ENCODE peak calls at places on chromosome X, in nine cellular contexts. F is cardiac fibroblast, R is esophagus squamous epithelium, J is progenitor cell of endocrine pancreas, S is left ventricle myocardium inferior, Q is ascending aorta, H is cardiac muscle cell, C is upper lobe of right lung, X is neural crest cell. L is an unnamed sample.

GRCh38 chrX:40082447-40083119 is 15.2 kb downstream of the BCOR start:
- DNase-seq in X (no peak), S (peak), C (peak), R (no peak), F (no peak), H (peak), Q (no peak), J (no peak), L (no peak)

GRCh38 chrX:48835524-48836329 is at the start of gene PCSK1N:
- DNase-seq in X (peak), H (no peak), C (no peak), S (no peak), Q (no peak), R (no peak), J (no peak), F (peak), L (peak)

GRCh38 chrX:6021316-6022091 is 207.2 kb downstream of the NLGN4X start:
- DNase-seq in J (peak), X (peak), R (no peak), H (peak), F (peak), C (no peak), Q (no peak), S (no peak), L (peak)

GRCh38 chrX:44218465-44218864 is 125.0 kb downstream of the EFHC2 start:
- DNase-seq in H (no peak), C (no peak), F (no peak), Q (no peak), S (no peak), J (no peak), R (no peak), X (no peak), L (no peak)

GRCh38 chrX:112865464-112866025 is 24.9 kb upstream of the AMOT start:
- DNase-seq in F (no peak), S (no peak), H (no peak), J (no peak), R (no peak), X (no peak), Q (no peak), C (no peak), L (no peak)

GRCh38 chrX:48509245-48509590 is 426 bp downstream of the PORCN start:
- DNase-seq in J (no peak), R (no peak), Q (no peak), S (no peak), H (no peak), C (no peak), X (no peak), F (no peak), L (peak)

GRCh38 chrX:140764401-140764919 is 54.9 kb downstream of the LINC00632 start:
- DNase-seq in C (no peak), J (peak), X (peak), S (no peak), F (peak), Q (peak), H (peak), R (no peak), L (no peak)

GRCh38 chrX:78650906-78651437 is 8.2 kb downstream of the RTL3 start:
- DNase-seq in C (no peak), R (no peak), H (peak), X (no peak), Q (no peak), F (peak), S (no peak), J (no peak), L (no peak)

GRCh38 chrX:80765226-80765625 is 44.5 kb downstream of the BRWD3 start:
- DNase-seq in X (no peak), Q (no peak), S (no peak), F (peak), R (no peak), J (no peak), C (no peak), H (peak), L (no peak)

GRCh38 chrX:119693032-119693995 is at the start of gene SEPTIN6:
- DNase-seq in C (peak), S (peak), X (peak), J (peak), R (peak), H (peak), F (peak), Q (peak), L (peak)
- TF ChIP-seq CTCF in C (no peak), S (peak), X (peak), J (peak), R (no peak), H (no peak), F (no peak), Q (no peak), L (no peak)

DNA sequence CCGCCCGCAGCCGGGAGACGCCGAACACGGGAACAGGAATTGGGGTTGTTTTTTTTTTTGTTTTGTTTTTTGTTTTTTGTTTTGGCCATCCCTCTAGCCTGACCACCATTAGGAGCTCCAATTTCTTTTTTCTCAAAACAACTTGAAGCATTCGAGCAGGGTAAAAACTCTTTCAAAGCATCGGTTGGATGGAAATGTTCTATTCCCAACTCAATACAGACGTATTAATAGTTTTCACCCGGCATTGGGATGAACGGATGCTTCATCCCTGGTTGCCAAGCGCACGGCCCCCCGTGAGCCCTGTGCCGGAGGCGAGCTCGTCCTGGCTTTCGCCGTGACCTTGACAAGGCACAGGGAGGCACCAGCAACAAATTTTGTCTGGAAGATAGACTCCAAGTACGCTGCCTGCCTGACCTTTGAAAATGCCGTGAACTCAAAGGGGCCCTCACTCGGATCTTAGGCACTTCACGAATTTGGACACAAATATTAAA is 352 bp upstream of the MAP3K15 start:
- DNase-seq in R (no peak), C (no peak), H (no peak), Q (no peak), J (no peak), F (no peak), S (no peak), X (no peak), L (peak)
- TF ChIP-seq CTCF in R (no peak), C (peak), H (no peak), Q (no peak), J (peak), F (no peak), S (peak), X (no peak), L (peak)

GRCh38 chrX:148538582-148538981 is 38.2 kb downstream of the AFF2 start:
- DNase-seq in X (no peak), S (no peak), R (no peak), F (no peak), J (no peak), C (no peak), Q (no peak), H (no peak), L (no peak)

GRCh38 chrX:148540114-148540513 is 39.7 kb downstream of the AFF2 start:
- DNase-seq in H (no peak), S (no peak), X (no peak), C (no peak), Q (no peak), R (no peak), J (no peak), F (no peak), L (no peak)

GRCh38 chrX:148537556-148538182 is 37.3 kb downstream of the AFF2 start:
- DNase-seq in H (no peak), R (no peak), F (no peak), C (no peak), J (no peak), Q (no peak), X (no peak), S (no peak), L (no peak)

GRCh38 chrX:148541461-148541983 is 41.1 kb downstream of the AFF2 start:
- DNase-seq in F (no peak), S (no peak), H (no peak), Q (no peak), J (no peak), R (no peak), C (no peak), X (no peak), L (no peak)

GRCh38 chrX:148542481-148543255 is 42.3 kb downstream of the AFF2 start:
- DNase-seq in F (no peak), J (no peak), Q (no peak), C (no peak), R (no peak), S (no peak), H (no peak), X (no peak), L (no peak)
- TF ChIP-seq CTCF in F (no peak), J (no peak), Q (no peak), C (no peak), R (no peak), S (no peak), H (no peak), X (no peak), L (no peak)

GRCh38 chrX:113929004-113929403 is 654.9 kb upstream of the HTR2C start:
- DNase-seq in S (no peak), R (no peak), C (no peak), Q (no peak), J (peak), X (peak), H (peak), F (peak), L (no peak)
- TF ChIP-seq CTCF in S (peak), R (no peak), C (peak), Q (no peak), J (peak), X (peak), H (peak), F (peak), L (peak)

GRCh38 chrX:64894454-64895038 is 81.7 kb downstream of the ZC4H2 start:
- DNase-seq in X (peak), J (peak), S (no peak), R (no peak), H (no peak), Q (no peak), F (peak), C (no peak), L (peak)
- TF ChIP-seq CTCF in X (peak), J (peak), S (peak), R (no peak), H (no peak), Q (no peak), F (peak), C (peak), L (peak)

DNA sequence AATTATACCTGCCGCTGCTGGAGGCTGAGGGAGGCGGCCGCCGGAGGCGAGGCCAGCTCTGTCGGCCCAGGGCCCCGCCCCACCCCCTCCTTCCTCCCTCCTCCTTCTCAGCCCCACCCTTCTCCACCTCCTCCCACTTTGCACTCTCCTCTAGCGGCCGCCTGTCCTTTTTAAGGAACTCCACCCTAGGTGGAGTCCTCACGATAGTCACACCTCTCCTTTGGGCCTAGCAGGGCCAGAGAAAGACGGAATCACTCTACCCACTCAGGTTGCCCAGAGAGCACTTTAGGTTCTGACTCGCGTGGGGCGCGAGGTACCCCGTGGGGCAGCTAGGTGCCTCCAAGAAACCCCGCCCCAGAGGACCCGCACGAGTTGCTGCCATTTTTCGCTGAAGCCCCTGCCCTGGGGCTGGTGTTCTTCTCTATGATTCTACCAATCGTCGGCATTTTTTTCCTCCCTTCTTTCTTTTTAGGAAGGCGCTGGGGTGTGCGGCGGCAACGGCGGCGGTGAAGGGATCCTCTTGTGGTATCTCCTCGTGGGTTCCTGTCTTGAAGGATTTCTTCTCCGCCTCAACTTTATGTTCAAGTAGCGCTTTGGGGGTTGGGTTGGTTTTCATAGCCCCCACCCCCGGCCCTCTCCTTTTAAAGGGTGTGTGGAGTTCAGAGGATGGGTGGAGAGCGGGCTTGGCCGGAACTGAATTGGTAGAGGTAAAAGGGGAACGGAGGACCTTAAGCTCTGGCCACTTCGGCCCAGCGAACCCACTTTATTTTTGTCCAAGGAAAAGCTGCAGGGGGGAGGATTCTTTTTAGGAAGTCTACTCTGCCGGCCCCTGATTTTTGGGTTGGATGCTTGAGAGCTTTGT is at the start of gene KLF8:
- DNase-seq in F (no peak), C (peak), Q (peak), J (no peak), S (peak), X (no peak), H (peak), R (no peak), L (peak)
- TF ChIP-seq CTCF in F (no peak), C (no peak), Q (no peak), J (no peak), S (no peak), X (no peak), H (no peak), R (no peak), L (no peak)

DNA sequence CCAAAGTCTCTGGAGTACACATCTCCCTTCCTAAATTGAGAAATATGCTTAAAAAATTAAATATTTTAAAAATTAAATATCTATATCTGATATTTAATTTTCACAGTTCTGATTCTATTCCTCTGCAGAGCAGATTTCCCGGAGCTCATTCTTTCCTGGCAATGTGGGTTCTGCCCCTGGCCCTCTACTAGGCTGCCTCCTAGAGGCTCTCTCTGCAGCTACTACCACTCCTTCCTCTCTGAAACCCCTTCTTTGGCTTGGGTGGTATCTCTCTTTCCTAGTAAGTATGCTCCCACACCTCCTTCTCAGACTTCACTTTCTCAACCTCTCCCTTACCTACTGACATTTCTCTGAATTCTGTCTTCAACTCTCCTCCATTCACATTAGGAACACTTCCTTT is 45.3 kb downstream of the RPGR start:
- DNase-seq in R (no peak), S (peak), J (no peak), X (no peak), H (peak), Q (no peak), C (no peak), F (peak), L (no peak)
- TF ChIP-seq CTCF in R (no peak), S (peak), J (no peak), X (peak), H (peak), Q (no peak), C (peak), F (peak), L (no peak)

L was measured in GM20000.